ENCODE peak calls at places on chromosome 15, in five cellular contexts. One of them, this sample, is unnamed.

GRCh38 chr15:75751901-75752300 is 39.3 kb upstream of the CSPG4 start:
- DNase-seq in OCI-LY7: no peak
- DNase-seq in esophagus muscularis mucosa: no peak
- DNase-seq in GM13977: no peak
- DNase-seq in kidney: no peak
- DNase-seq in this sample: no peak

GRCh38 chr15:100318880-100319279 is 22.9 kb downstream of the ADAMTS17 start:
- DNase-seq in esophagus muscularis mucosa: no peak
- DNase-seq in OCI-LY7: no peak
- DNase-seq in kidney: no peak
- DNase-seq in GM13977: no peak
- DNase-seq in this sample: no peak

GRCh38 chr15:64897345-64897985 is 14.2 kb upstream of the ANKDD1A start:
- DNase-seq in GM13977: no peak
- DNase-seq in esophagus muscularis mucosa: no peak
- DNase-seq in kidney: peak; percentile 84
- DNase-seq in OCI-LY7: no peak
- DNase-seq in this sample: no peak

GRCh38 chr15:31338318-31338878 is 11.8 kb downstream of the KLF13 start:
- DNase-seq in OCI-LY7: peak; percentile 72
- DNase-seq in esophagus muscularis mucosa: no peak
- DNase-seq in GM13977: no peak
- DNase-seq in kidney: peak; percentile 87
- DNase-seq in this sample: no peak

GRCh38 chr15:50055333-50056278 is 63.4 kb downstream of the ATP8B4 start:
- DNase-seq in GM13977: no peak
- DNase-seq in kidney: no peak
- DNase-seq in esophagus muscularis mucosa: no peak
- DNase-seq in OCI-LY7: no peak
- DNase-seq in this sample: no peak

GRCh38 chr15:38349251-38349650 is 96.6 kb downstream of the SPRED1 start:
- DNase-seq in esophagus muscularis mucosa: no peak
- DNase-seq in kidney: no peak
- DNase-seq in GM13977: no peak
- DNase-seq in OCI-LY7: no peak
- DNase-seq in this sample: no peak

GRCh38 chr15:45521596-45522167 is 873 bp downstream of the SLC30A4 start:
- DNase-seq in OCI-LY7: peak; percentile 25
- DNase-seq in GM13977: peak; percentile 60
- DNase-seq in esophagus muscularis mucosa: no peak
- DNase-seq in kidney: no peak
- DNase-seq in this sample: no peak

GRCh38 chr15:99122831-99123705 is 18.2 kb downstream of the SYNM start:
- DNase-seq in GM13977: no peak
- DNase-seq in esophagus muscularis mucosa: no peak
- DNase-seq in OCI-LY7: no peak
- DNase-seq in kidney: peak; percentile 20
- DNase-seq in this sample: no peak

GRCh38 chr15:63597033-63597790 is at the start of gene FBXL22:
- DNase-seq in kidney: peak; percentile 77
- DNase-seq in esophagus muscularis mucosa: peak; percentile 92
- DNase-seq in GM13977: no peak
- DNase-seq in OCI-LY7: no peak
- DNase-seq in this sample: no peak

GRCh38 chr15:89096664-89097063 is 8.4 kb downstream of the ABHD2 start:
- DNase-seq in esophagus muscularis mucosa: no peak
- DNase-seq in GM13977: no peak
- DNase-seq in kidney: no peak
- DNase-seq in OCI-LY7: no peak
- DNase-seq in this sample: no peak

GRCh38 chr15:52102468-52102867 is 10.1 kb downstream of the BCL2L10 start:
- DNase-seq in kidney: no peak
- DNase-seq in GM13977: no peak
- DNase-seq in OCI-LY7: no peak
- DNase-seq in esophagus muscularis mucosa: no peak
- DNase-seq in this sample: no peak

GRCh38 chr15:64857421-64857820 is 15.7 kb downstream of the PLEKHO2 start:
- DNase-seq in kidney: no peak
- DNase-seq in GM13977: no peak
- DNase-seq in esophagus muscularis mucosa: no peak
- DNase-seq in OCI-LY7: no peak
- DNase-seq in this sample: no peak

GRCh38 chr15:66638377-66638776 is 63.7 kb upstream of the SMAD6 start:
- DNase-seq in esophagus muscularis mucosa: no peak
- DNase-seq in GM13977: no peak
- DNase-seq in OCI-LY7: no peak
- DNase-seq in kidney: no peak
- DNase-seq in this sample: no peak

GRCh38 chr15:94324835-94325767 is 93.7 kb downstream of the MCTP2 start:
- DNase-seq in kidney: no peak
- DNase-seq in esophagus muscularis mucosa: no peak
- DNase-seq in OCI-LY7: no peak
- DNase-seq in GM13977: no peak
- DNase-seq in this sample: no peak

GRCh38 chr15:35540031-35540430 is 5.9 kb downstream of the DPH6 start:
- DNase-seq in OCI-LY7: no peak
- DNase-seq in GM13977: no peak
- DNase-seq in esophagus muscularis mucosa: no peak
- DNase-seq in kidney: no peak
- DNase-seq in this sample: no peak

GRCh38 chr15:67080900-67081431 is 15.6 kb downstream of the SMAD3 start:
- DNase-seq in OCI-LY7: peak; percentile 98
- DNase-seq in esophagus muscularis mucosa: no peak
- DNase-seq in GM13977: peak; percentile 71
- DNase-seq in kidney: peak; percentile 78
- DNase-seq in this sample: no peak

DNA sequence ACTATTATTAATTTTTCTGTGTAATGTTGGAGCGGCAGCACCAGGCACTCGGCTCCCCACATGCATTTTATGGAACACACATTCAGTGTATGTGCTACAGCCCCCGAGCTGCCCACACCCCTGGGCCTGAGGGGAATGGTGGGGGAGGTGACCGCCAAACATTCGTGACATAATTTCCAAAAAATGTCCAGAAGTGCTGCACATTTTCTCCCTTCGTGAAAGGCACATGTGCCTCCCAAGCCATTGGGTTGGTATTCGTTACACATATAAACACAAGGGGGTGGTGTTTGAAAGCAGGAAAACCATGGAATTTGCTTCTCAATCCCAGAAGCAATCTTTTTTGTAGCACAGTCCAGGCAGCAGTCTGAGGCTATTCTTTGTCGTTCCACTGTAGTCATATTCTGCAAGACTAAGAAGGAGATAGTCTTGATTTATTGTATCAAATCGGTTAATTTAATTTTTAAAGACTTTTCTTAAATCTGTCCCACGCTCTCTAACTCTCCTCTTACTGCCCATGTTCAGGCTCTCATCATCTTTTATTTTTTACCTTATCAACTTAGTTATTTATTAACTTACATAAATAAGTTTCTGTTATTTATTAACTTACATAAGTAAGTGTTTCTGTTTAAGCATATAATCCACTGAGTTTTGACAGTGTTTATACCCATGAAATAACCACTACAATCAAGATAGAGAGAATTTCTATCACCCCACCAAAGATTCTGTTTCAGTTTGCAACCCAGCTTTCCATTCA is 39.2 kb upstream of the POLR2M start:
- DNase-seq in OCI-LY7: no peak
- DNase-seq in GM13977: no peak
- DNase-seq in esophagus muscularis mucosa: peak; percentile 92
- DNase-seq in kidney: no peak
- DNase-seq in this sample: no peak
- TF ChIP-seq CTCF in OCI-LY7: no peak
- TF ChIP-seq CTCF in GM13977: no peak
- TF ChIP-seq CTCF in esophagus muscularis mucosa: peak; percentile 48
- TF ChIP-seq CTCF in kidney: peak; percentile 40
- TF ChIP-seq CTCF in this sample: peak; percentile 51

DNA sequence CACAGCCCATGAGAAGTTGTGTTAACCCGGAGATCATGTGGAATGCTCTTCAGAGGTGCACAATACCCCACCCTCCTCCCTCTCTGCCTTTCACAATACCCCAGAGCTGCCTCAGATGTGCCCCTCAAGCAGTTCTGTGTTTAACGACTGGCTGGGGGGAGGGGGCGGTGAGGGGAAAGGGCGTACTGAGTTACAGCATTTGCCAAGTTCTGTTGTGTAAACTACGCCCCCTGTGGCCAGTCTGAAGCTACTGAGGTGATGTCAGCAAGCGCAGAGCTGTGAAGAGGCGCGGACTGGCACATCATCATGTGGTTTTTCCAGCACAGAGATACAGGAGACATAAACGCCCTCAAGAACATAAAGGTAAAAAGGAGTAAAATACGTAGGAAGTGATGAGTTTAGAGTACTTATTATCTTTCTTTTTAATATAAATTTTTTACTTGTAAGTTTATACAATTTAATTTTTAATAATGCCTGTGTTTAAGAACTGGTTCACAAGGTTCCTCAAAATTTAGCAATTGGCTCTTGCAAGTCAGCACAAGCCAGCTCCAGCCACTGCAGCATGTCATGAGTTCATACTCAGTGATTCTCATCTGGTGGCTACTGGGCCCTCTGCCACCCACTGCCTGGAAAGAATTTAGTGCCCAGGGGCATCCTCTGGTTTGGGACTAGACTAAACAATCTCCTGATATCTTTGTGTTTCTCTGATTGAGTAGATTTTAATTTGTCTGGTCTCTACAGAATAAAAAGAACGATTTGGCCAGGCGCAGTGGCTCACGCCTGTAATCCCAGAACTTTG is 1.7 kb downstream of the EPB42 start:
- DNase-seq in GM13977: no peak
- DNase-seq in OCI-LY7: peak; percentile 6
- DNase-seq in esophagus muscularis mucosa: no peak
- DNase-seq in kidney: no peak
- DNase-seq in this sample: no peak
- TF ChIP-seq CTCF in GM13977: peak; percentile 11
- TF ChIP-seq CTCF in OCI-LY7: peak; percentile 38
- TF ChIP-seq CTCF in esophagus muscularis mucosa: no peak
- TF ChIP-seq CTCF in kidney: no peak
- TF ChIP-seq CTCF in this sample: no peak

GRCh38 chr15:93018574-93018973 is 70.4 kb downstream of the RGMA start:
- DNase-seq in esophagus muscularis mucosa: no peak
- DNase-seq in kidney: peak; percentile 30
- DNase-seq in GM13977: no peak
- DNase-seq in OCI-LY7: no peak
- DNase-seq in this sample: no peak
- TF ChIP-seq CTCF in esophagus muscularis mucosa: peak; percentile 53
- TF ChIP-seq CTCF in kidney: no peak
- TF ChIP-seq CTCF in GM13977: no peak
- TF ChIP-seq CTCF in OCI-LY7: no peak
- TF ChIP-seq CTCF in this sample: no peak

DNA sequence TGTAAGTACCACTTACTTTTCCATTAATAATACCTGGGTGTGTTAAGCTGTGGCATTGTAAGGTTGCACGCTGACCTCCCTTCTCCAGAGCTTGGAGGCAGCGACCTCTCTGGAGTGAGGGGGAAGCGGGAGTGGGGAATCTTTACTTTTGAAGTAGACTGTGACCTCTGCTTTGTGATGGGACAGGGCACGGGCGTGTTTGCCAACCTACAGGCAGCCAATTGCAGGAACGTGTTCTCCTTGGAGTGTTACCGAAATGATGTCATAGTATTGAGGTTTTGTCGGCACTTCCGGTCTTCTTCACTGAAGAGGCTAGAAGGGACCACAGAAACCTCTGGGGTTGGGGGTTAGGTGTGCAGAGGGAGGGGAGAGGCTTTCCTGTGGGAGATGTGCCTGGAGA is 227.3 kb upstream of the C2CD4B start:
- DNase-seq in GM13977: no peak
- DNase-seq in esophagus muscularis mucosa: no peak
- DNase-seq in OCI-LY7: peak; percentile 6
- DNase-seq in kidney: no peak
- DNase-seq in this sample: no peak
- TF ChIP-seq CTCF in GM13977: no peak
- TF ChIP-seq CTCF in esophagus muscularis mucosa: no peak
- TF ChIP-seq CTCF in OCI-LY7: no peak
- TF ChIP-seq CTCF in kidney: no peak
- TF ChIP-seq CTCF in this sample: no peak

DNA sequence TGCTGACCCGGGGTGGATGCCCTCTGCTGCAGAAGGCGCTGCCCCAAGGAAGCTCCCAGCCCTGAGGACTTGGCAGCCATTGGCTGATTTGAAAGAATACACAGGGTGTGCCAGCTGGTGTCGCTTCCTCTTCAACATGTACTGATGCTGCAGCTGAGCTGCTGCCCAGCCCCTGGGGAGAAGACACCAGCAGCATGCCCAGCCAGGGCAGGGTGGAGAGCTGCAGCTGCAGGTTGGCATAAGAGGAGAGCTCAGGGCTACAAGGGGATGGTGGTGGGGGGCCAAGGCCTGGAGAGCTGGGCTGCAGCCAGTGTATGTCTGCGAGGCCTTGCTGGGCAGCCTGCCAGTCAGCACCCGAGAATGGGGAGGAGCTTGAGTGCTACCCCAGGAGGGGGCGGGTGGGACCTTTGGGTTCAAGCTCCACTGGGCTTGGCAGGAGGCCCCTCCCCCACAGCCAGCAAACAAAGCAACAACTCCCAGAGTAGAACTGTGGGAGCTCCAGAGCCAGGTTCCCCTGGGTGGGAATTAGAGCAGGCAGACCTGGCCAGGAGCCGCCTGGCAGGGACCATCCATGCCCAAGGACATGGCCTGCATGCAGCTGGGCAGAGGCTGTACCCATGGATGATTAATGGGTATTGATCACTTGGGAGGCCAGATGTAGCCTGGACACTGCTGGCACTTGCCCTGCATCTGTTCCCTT is 9.2 kb upstream of the SEMA4B start:
- DNase-seq in kidney: peak; percentile 97
- DNase-seq in esophagus muscularis mucosa: no peak
- DNase-seq in OCI-LY7: peak; percentile 89
- DNase-seq in GM13977: peak; percentile 55
- DNase-seq in this sample: no peak
- TF ChIP-seq CTCF in kidney: no peak
- TF ChIP-seq CTCF in esophagus muscularis mucosa: no peak
- TF ChIP-seq CTCF in OCI-LY7: no peak
- TF ChIP-seq CTCF in GM13977: peak; percentile 12
- TF ChIP-seq CTCF in this sample: no peak

GRCh38 chr15:68548375-68548774 is 30.4 kb upstream of the CORO2B start:
- DNase-seq in kidney: no peak
- DNase-seq in esophagus muscularis mucosa: no peak
- DNase-seq in OCI-LY7: no peak
- DNase-seq in GM13977: no peak
- DNase-seq in this sample: no peak
- TF ChIP-seq CTCF in kidney: no peak
- TF ChIP-seq CTCF in esophagus muscularis mucosa: no peak
- TF ChIP-seq CTCF in OCI-LY7: no peak
- TF ChIP-seq CTCF in GM13977: no peak
- TF ChIP-seq CTCF in this sample: no peak